ENCODE peak calls at places on chromosomes 3 and 15, in six cellular contexts. W is aorta, Y is nephron progenitor cell, M is NCI-H345, U is transverse colon, H is amniotic stem cell. E is an unnamed sample.

GRCh38 chr15:35690698-35691116 is 144.7 kb upstream of the DPH6 start:
- DNase-seq in W (no peak), Y (no peak), M (no peak), U (no peak), H (no peak), E (no peak)

GRCh38 chr3:146679995-146680394 is 74.8 kb upstream of the PLSCR5 start:
- DNase-seq in W (no peak), Y (no peak), M (no peak), U (no peak), H (no peak), E (no peak)

GRCh38 chr3:57917611-57918010 is 90.6 kb upstream of the FLNB start:
- DNase-seq in W (no peak), Y (no peak), M (no peak), U (no peak), H (no peak), E (no peak)

GRCh38 chr3:901953-902778 is 190.7 kb upstream of the CNTN6 start:
- DNase-seq in W (no peak), Y (no peak), M (no peak), U (no peak), H (no peak), E (no peak)

GRCh38 chr3:11690863-11691833 is 47.4 kb upstream of the VGLL4 start:
- DNase-seq in W (no peak), Y (no peak), M (no peak), U (no peak), H (no peak), E (no peak)

GRCh38 chr3:109803274-109803673 is 465.9 kb upstream of the DPPA4 start:
- DNase-seq in W (no peak), Y (no peak), M (no peak), U (no peak), H (no peak), E (no peak)

GRCh38 chr3:9947025-9947995 is 4.9 kb downstream of the PRRT3 start:
- DNase-seq in W (peak; percentile 81), Y (peak; percentile 58), M (no peak), U (peak; percentile 80), H (no peak), E (peak; percentile 76)

GRCh38 chr3:137616019-137616418 is 148.1 kb upstream of the SOX14 start:
- DNase-seq in W (no peak), Y (no peak), M (no peak), U (no peak), H (no peak), E (no peak)

GRCh38 chr3:151124476-151124875 is 39.0 kb downstream of the MED12L start:
- DNase-seq in W (no peak), Y (no peak), M (no peak), U (no peak), H (no peak), E (no peak)

GRCh38 chr3:66493464-66494099 is 7.2 kb downstream of the LRIG1 start:
- DNase-seq in W (no peak), Y (no peak), M (no peak), U (peak; percentile 59), H (no peak), E (no peak)

GRCh38 chr15:80450811-80451321 is 46.7 kb downstream of the ARNT2 start:
- DNase-seq in W (no peak), Y (no peak), M (no peak), U (no peak), H (no peak), E (no peak)